ENCODE peak calls at places on chromosomes 5 and 9, in six cellular contexts. H, U, E, K, A and M are unnamed samples.

GRCh38 chr5:101942321-101942882 is 353.7 kb downstream of the SLCO4C1 start:
- DNase-seq in H (peak; percentile 46), U (peak; percentile 7), E (no peak), K (no peak), A (no peak), M (peak; percentile 18)

GRCh38 chr5:142984525-142984924 is 214.3 kb downstream of the ARHGAP26 start:
- DNase-seq in H (no peak), U (no peak), E (no peak), K (no peak), A (no peak), M (no peak)

GRCh38 chr9:69895659-69896058 is 75.0 kb downstream of the CFAP95 start:
- DNase-seq in H (no peak), U (no peak), E (no peak), K (no peak), A (no peak), M (no peak)

GRCh38 chr9:90789862-90790261 is 11.8 kb upstream of the SYK start:
- DNase-seq in H (no peak), U (no peak), E (no peak), K (no peak), A (no peak), M (no peak)

GRCh38 chr5:74206571-74207550 is 433.7 kb downstream of the ENC1 start:
- DNase-seq in H (peak; percentile 97), U (no peak), E (peak; percentile 93), K (peak; percentile 90), A (no peak), M (peak; percentile 47)

GRCh38 chr9:113548221-113549041 is 84.9 kb downstream of the RGS3 start:
- DNase-seq in H (no peak), U (no peak), E (peak; percentile 53), K (peak; percentile 59), A (peak; percentile 20), M (no peak)

GRCh38 chr9:127886401-127886972 is 9.0 kb upstream of the AK1 start:
- DNase-seq in H (no peak), U (no peak), E (no peak), K (no peak), A (no peak), M (no peak)

GRCh38 chr5:149735066-149735465 is 5.0 kb downstream of the PPARGC1B start:
- DNase-seq in H (no peak), U (no peak), E (peak; percentile 52), K (no peak), A (no peak), M (no peak)

GRCh38 chr5:132473608-132474007 is 17.0 kb downstream of the IRF1 start:
- DNase-seq in H (no peak), U (no peak), E (no peak), K (no peak), A (no peak), M (no peak)

GRCh38 chr9:110156902-110157301 is 51.1 kb downstream of the C9orf152 start:
- DNase-seq in H (no peak), U (peak; percentile 44), E (peak; percentile 85), K (peak; percentile 95), A (no peak), M (no peak)

GRCh38 chr5:92505925-92506324 is 1075.1 kb downstream of the NR2F1-AS1 start:
- DNase-seq in H (no peak), U (no peak), E (no peak), K (peak; percentile 5), A (no peak), M (no peak)

GRCh38 chr5:81856948-81857928 is 106.3 kb upstream of the SSBP2 start:
- DNase-seq in H (peak; percentile 97), U (no peak), E (peak; percentile 18), K (no peak), A (no peak), M (peak; percentile 98)

GRCh38 chr9:77877976-77878375 is 153.6 kb downstream of the GNAQ start:
- DNase-seq in H (no peak), U (no peak), E (no peak), K (peak; percentile 22), A (no peak), M (no peak)

GRCh38 chr5:131984945-131985665 is 26.4 kb downstream of the ACSL6 start:
- DNase-seq in H (no peak), U (no peak), E (no peak), K (no peak), A (no peak), M (no peak)

GRCh38 chr5:169906745-169907649 is 73.3 kb downstream of the INSYN2B start:
- DNase-seq in H (peak; percentile 31), U (no peak), E (peak; percentile 19), K (peak; percentile 77), A (no peak), M (no peak)

GRCh38 chr9:70477907-70478480 is 63.5 kb upstream of the KLF9 start:
- DNase-seq in H (no peak), U (no peak), E (peak; percentile 20), K (no peak), A (no peak), M (peak; percentile 44)

GRCh38 chr5:160685695-160686094 is 166.3 kb downstream of the ATP10B start:
- DNase-seq in H (peak; percentile 23), U (no peak), E (peak; percentile 1), K (no peak), A (no peak), M (no peak)

GRCh38 chr9:94916956-94917355 is 190.5 kb downstream of the AOPEP start:
- DNase-seq in H (no peak), U (no peak), E (no peak), K (no peak), A (no peak), M (no peak)

GRCh38 chr5:119582987-119583386 is 46.4 kb upstream of the FAM170A start:
- DNase-seq in H (no peak), U (no peak), E (no peak), K (no peak), A (no peak), M (no peak)